ENCODE peak calls at places on chromosome 10, in seven cellular contexts. V is Karpas-422, P is pancreas, J is right cardiac atrium, I is transverse colon, L is esophagus squamous epithelium, Y is aorta. H is an unnamed sample.
A peak's percentile ranks its signal among the peaks of the same experiment; 100 is the strongest.

GRCh38 chr10:113015201-113015600 is 65.2 kb downstream of the TCF7L2 start:
- DNase-seq in L (no peak), V (no peak), P (no peak), I (no peak), J (no peak), Y (no peak), H (no peak)

GRCh38 chr10:5364916-5365434 is at the start of gene UCN3:
- DNase-seq in I (no peak), L (no peak), Y (no peak), V (no peak), P (no peak), J (no peak), H (no peak)

GRCh38 chr10:77949167-77949566 is 22.6 kb upstream of the DLG5 start:
- DNase-seq in V (no peak), P (no peak), L (no peak), Y (peak; percentile 53), I (no peak), J (no peak), H (no peak)

GRCh38 chr10:15793664-15794063 is 66.6 kb downstream of the MINDY3 start:
- DNase-seq in J (no peak), L (no peak), Y (no peak), P (no peak), V (no peak), I (no peak), H (no peak)

GRCh38 chr10:27908231-27908630 is 90.6 kb downstream of the ODAD2 start:
- DNase-seq in Y (no peak), J (no peak), P (no peak), V (no peak), I (no peak), L (no peak), H (no peak)

GRCh38 chr10:93548376-93549071 is 17.9 kb upstream of the FFAR4 start:
- DNase-seq in I (no peak), P (no peak), Y (no peak), J (no peak), V (no peak), L (no peak), H (no peak)

GRCh38 chr10:118522791-118523498 is 72.5 kb downstream of the PRLHR start:
- DNase-seq in P (no peak), J (no peak), V (no peak), I (no peak), Y (no peak), L (no peak), H (no peak)

GRCh38 chr10:95406651-95407280 is 116.0 kb upstream of the PDLIM1 start:
- DNase-seq in P (peak; percentile 87), L (no peak), I (peak; percentile 74), Y (peak; percentile 88), J (peak; percentile 77), V (no peak), H (no peak)

GRCh38 chr10:109871476-109871875 is 51.8 kb downstream of the XPNPEP1 start:
- DNase-seq in Y (no peak), I (no peak), J (no peak), P (no peak), V (no peak), L (no peak), H (no peak)

GRCh38 chr10:13728898-13729535 is 142.3 kb downstream of the PRPF18 start:
- DNase-seq in I (no peak), Y (no peak), P (no peak), V (no peak), J (no peak), L (no peak), H (no peak)

GRCh38 chr10:102408081-102408727 is 10.4 kb downstream of the PSD start:
- DNase-seq in I (peak; percentile 47), J (no peak), P (no peak), Y (no peak), V (no peak), L (no peak), H (peak; percentile 10)

GRCh38 chr10:74208081-74208480 is 57.1 kb downstream of the ADK start:
- DNase-seq in P (peak; percentile 44), J (no peak), Y (no peak), I (peak; percentile 51), L (no peak), V (peak; percentile 63), H (no peak)

GRCh38 chr10:110010076-110011069 is 2.6 kb downstream of the ADD3 start:
- DNase-seq in V (no peak), J (no peak), P (no peak), L (no peak), Y (no peak), I (no peak), H (no peak)

GRCh38 chr10:93604145-93604544 is 3.1 kb upstream of the RBP4 start:
- DNase-seq in J (no peak), P (no peak), I (no peak), V (no peak), Y (no peak), L (no peak), H (no peak)

GRCh38 chr10:29723704-29724103 is 88.9 kb upstream of the SVIL start:
- DNase-seq in P (no peak), I (no peak), L (no peak), Y (no peak), J (no peak), V (no peak), H (no peak)

GRCh38 chr10:29715296-29715695 is 80.5 kb upstream of the SVIL start:
- DNase-seq in P (no peak), J (no peak), Y (no peak), I (no peak), V (no peak), L (no peak), H (no peak)

GRCh38 chr10:29722777-29723176 is 88.0 kb upstream of the SVIL start:
- DNase-seq in Y (no peak), P (no peak), I (no peak), L (no peak), J (no peak), V (no peak), H (no peak)

GRCh38 chr10:29720149-29720548 is 85.4 kb upstream of the SVIL start:
- DNase-seq in J (no peak), V (no peak), P (no peak), I (no peak), Y (no peak), L (no peak), H (no peak)

DNA sequence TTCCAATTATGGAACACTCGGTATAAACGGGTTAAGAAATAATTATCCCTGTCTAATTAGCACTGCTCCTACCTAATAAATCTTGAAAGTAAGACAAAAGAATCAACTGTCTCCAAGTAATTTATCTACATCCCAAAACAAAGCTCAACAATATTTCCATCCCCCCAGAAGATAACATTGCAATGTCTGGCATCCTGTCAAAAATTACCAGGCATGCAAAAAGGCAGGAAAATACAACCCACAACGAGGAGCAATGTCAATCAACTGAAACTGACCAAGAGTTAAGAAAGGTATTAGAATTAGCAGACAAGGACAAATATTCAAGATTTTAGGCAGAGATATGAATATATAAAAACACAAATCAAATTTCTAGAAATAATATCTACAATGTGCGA is 84.5 kb upstream of the SVIL start:
- DNase-seq in Y (no peak), V (no peak), P (no peak), J (no peak), L (no peak), I (no peak), H (no peak)
- H3K9me3 ChIP-seq in Y (no peaks in the 10 kb centered on the region), V (no peaks in the 10 kb centered on the region), P (no peaks in the 10 kb centered on the region), J (no peaks in the 10 kb centered on the region), L (peaks cover 6% of the 10 kb centered on the region), I (peaks cover 6% of the 10 kb centered on the region), H (peaks cover 23% of the 10 kb centered on the region)

DNA sequence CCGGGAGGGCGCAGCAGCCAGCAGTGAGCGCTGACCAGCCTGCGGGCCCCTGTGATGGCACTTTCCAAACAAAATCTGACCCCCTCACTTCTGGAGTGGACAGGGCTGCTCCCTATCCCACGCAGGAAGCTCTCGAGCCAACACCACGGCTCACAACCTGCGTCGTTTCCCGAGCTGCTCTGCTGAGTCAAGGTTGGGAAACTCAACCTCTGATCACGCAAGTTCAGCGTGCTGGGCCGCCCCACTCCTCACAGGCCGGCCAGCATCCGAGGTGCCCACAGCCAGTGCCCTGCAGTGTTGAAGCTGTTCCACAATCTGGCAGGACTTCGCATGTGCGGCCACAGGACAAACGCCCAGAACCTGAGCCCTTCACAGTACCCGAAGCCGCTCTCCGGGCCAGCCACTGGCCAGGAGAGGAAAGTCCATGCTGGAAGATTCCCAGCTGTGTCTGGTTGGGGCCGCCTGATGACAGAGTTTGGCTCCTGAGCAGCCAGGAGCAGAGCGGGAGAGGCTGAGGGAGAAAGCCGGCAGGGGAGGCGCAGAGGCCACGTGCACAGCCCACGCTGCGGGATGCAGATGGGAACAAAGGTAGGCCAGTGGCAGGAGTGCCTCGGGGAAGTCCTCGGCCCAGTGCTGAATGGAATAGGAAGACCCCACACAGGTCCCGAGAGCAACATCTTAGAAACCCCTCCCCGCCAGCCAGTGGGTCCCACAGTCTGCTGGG is 263.3 kb upstream of the TCERG1L start:
- DNase-seq in J (no peak), Y (no peak), L (no peak), I (no peak), V (no peak), P (no peak), H (no peak)
- H3K9me3 ChIP-seq in J (no peaks in the 10 kb centered on the region), Y (no peaks in the 10 kb centered on the region), L (no peaks in the 10 kb centered on the region), I (no peaks in the 10 kb centered on the region), V (no peaks in the 10 kb centered on the region), P (no peaks in the 10 kb centered on the region), H (no peaks in the 10 kb centered on the region)

DNA sequence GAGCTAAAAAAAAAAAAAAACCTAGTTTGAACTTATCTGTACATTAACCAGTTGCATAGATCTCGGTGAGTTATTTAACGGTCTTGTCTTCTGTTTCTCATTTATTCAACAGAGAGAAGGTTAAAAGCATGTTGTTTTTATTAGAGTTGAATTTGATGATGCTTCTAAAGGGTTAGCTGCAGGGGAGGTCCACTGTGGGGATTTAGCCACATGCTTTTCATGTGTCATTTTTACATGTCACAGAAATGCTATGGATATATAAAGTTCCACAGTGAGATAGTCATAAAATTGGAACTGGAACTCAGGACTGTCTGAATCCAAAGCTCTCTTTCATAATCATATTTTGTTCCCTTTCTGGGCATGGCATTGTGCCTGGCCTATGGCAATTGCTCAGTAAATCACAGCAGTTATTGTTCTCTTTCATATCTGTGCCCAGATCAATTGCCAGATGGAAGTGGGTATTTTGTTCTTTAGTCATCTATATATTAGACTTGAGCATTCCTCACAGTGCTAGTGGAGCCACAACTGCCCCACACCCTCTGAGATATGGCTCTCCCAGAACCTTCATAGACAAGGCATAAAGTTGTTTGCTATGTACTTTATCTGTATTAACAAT is 578.8 kb downstream of the NRG3 start:
- DNase-seq in L (no peak), V (no peak), P (no peak), I (no peak), J (no peak), Y (no peak), H (no peak)
- H3K9me3 ChIP-seq in L (no peaks in the 10 kb centered on the region), V (no peaks in the 10 kb centered on the region), P (no peaks in the 10 kb centered on the region), I (no peaks in the 10 kb centered on the region), J (no peaks in the 10 kb centered on the region), Y (no peaks in the 10 kb centered on the region), H (no peaks in the 10 kb centered on the region)

GRCh38 chr10:59606551-59606961 is 103.1 kb downstream of the SLC16A9 start:
- DNase-seq in L (no peak), I (no peak), Y (no peak), V (no peak), J (no peak), P (no peak), H (no peak)

GRCh38 chr10:59607971-59608370 is 101.7 kb downstream of the SLC16A9 start:
- DNase-seq in J (no peak), I (no peak), L (no peak), P (no peak), Y (no peak), V (no peak), H (no peak)

DNA sequence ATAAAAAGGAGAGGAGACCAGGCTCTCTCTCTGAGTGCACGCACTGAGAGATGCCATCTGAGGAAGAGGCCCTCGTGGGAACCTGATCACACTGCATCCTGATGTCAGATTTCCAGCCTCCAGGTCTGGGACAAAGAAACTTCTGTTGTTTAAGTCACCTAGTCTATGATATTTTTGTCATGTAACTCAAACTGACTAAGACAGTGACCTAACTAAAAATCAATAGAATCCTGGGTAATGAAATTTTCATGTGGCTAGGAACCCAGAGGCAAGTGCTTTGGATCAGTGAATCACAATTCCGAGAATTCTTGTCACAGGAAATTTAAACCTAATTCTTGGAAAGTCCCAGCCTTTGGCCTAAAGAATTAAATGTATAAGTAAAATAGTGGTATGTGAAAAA is 107.7 kb downstream of the SLC16A9 start:
- DNase-seq in J (no peak), Y (no peak), L (no peak), I (no peak), V (no peak), P (no peak), H (no peak)
- H3K9me3 ChIP-seq in J (no peaks in the 10 kb centered on the region), Y (no peaks in the 10 kb centered on the region), L (no peaks in the 10 kb centered on the region), I (no peaks in the 10 kb centered on the region), V (no peaks in the 10 kb centered on the region), P (no peaks in the 10 kb centered on the region), H (no peaks in the 10 kb centered on the region)